ENCODE peak calls at places on chromosomes 4 and X, in ten cellular contexts. O is right cardiac atrium; V is NCI-H1092 treated with DMSO at 0.1 percent for 48 hours; Y is progenitor cell of endocrine pancreas; L is brain microvascular endothelial cell; E is stimulated activated effector memory CD8-positive, alpha-beta T cell treated with anti-CD3 and anti-CD28 coated beads, Interleukin-12 subunit alpha, Interleukin-12 subunit beta, amount 100 ng/mL, for 72 hours; H is substantia nigra; I is NCI-H1048; B is T-helper 2 cell; U is choroid plexus epithelial cell. J is an unnamed sample.

GRCh38 chr4:20042769-20043168 is 208.9 kb upstream of the SLIT2 start:
- DNase-seq in Y (no peak), V (no peak), O (no peak), U (no peak), E (no peak), L (no peak), B (no peak), I (no peak), H (no peak), J (no peak)

GRCh38 chrX:54043696-54044125 is 562 bp downstream of the PHF8 start:
- DNase-seq in B (peak), H (no peak), Y (peak), L (no peak), E (no peak), V (peak), U (no peak), I (no peak), O (no peak), J (no peak)

GRCh38 chr4:69773443-69773842 is 13.0 kb upstream of the SULT1B1 start:
- DNase-seq in U (no peak), I (no peak), V (no peak), O (no peak), L (peak), H (no peak), E (no peak), B (no peak), Y (no peak), J (no peak)

GRCh38 chr4:102850373-102850772 is 18.4 kb upstream of the CISD2 start:
- DNase-seq in U (no peak), O (no peak), E (no peak), H (no peak), I (no peak), B (no peak), Y (no peak), L (no peak), V (no peak), J (no peak)

GRCh38 chr4:87116230-87116629 is 104.2 kb downstream of the KLHL8 start:
- DNase-seq in H (no peak), L (no peak), V (no peak), O (no peak), U (peak), E (no peak), Y (no peak), B (no peak), I (no peak), J (no peak)

GRCh38 chr4:8264106-8264505 is 5.4 kb upstream of the HTRA3 start:
- DNase-seq in B (no peak), Y (no peak), I (no peak), L (no peak), E (no peak), H (no peak), O (peak), V (no peak), U (no peak), J (no peak)

GRCh38 chr4:52750819-52751348 is 341 bp downstream of the ERVMER34-1 start:
- DNase-seq in U (no peak), V (no peak), H (no peak), B (no peak), E (no peak), L (no peak), I (no peak), O (peak), Y (peak), J (peak)

GRCh38 chr4:145709843-145710242 is 29.9 kb downstream of the C4orf51 start:
- DNase-seq in L (peak), Y (no peak), I (no peak), U (peak), H (no peak), V (no peak), E (no peak), O (no peak), B (no peak), J (no peak)

GRCh38 chrX:24002792-24003191 is 24.2 kb downstream of the KLHL15 start:
- DNase-seq in V (no peak), H (no peak), L (no peak), E (no peak), I (no peak), O (no peak), U (no peak), Y (no peak), B (no peak), J (no peak)

GRCh38 chr4:3371038-3371437 is 70.7 kb upstream of the HGFAC start:
- DNase-seq in E (no peak), Y (no peak), L (no peak), I (no peak), U (peak), H (no peak), B (no peak), V (no peak), O (no peak), J (no peak)

GRCh38 chr4:185880571-185880970 is 68.6 kb upstream of the SORBS2 start:
- DNase-seq in E (no peak), L (no peak), H (no peak), B (no peak), Y (no peak), O (no peak), U (no peak), V (peak), I (no peak), J (no peak)

GRCh38 chrX:76253432-76253831 is 80.6 kb downstream of the PBDC1 start:
- DNase-seq in U (peak), O (no peak), Y (no peak), L (peak), V (peak), H (no peak), B (no peak), E (no peak), I (no peak), J (peak)

GRCh38 chr4:82560853-82561744 is 689 bp downstream of the TMEM150C start:
- DNase-seq in E (no peak), O (no peak), H (no peak), V (peak), I (no peak), U (no peak), Y (peak), L (no peak), B (no peak), J (no peak)

GRCh38 chr4:167084326-167084725 is 150.0 kb downstream of the SPOCK3 start:
- DNase-seq in E (no peak), I (no peak), V (no peak), Y (no peak), L (no peak), B (no peak), U (no peak), H (no peak), O (no peak), J (no peak)

GRCh38 chr4:94722748-94723147 is 35.0 kb upstream of the BMPR1B start:
- DNase-seq in V (no peak), I (no peak), E (no peak), L (no peak), B (no peak), O (no peak), H (no peak), U (no peak), Y (no peak), J (no peak)

GRCh38 chrX:152231106-152231505 is 92.7 kb upstream of the MAGEA10 start:
- DNase-seq in Y (no peak), E (no peak), V (no peak), H (no peak), O (no peak), L (no peak), U (no peak), B (no peak), I (no peak), J (no peak)

GRCh38 chr4:182862166-182862875 is 54.9 kb downstream of the DCTD start:
- DNase-seq in B (no peak), I (no peak), O (no peak), V (peak), E (no peak), Y (no peak), U (no peak), L (no peak), H (no peak), J (no peak)

GRCh38 chrX:18252644-18253359 is 32.1 kb upstream of the BEND2 start:
- DNase-seq in E (no peak), L (no peak), I (no peak), H (no peak), Y (no peak), U (peak), O (no peak), B (no peak), V (no peak), J (no peak)

GRCh38 chr4:84503495-84504437 is 4.7 kb upstream of the NKX6-1 start:
- DNase-seq in E (no peak), V (peak), O (no peak), Y (no peak), I (peak), U (peak), L (peak), B (no peak), H (no peak), J (no peak)

J was measured in central memory CD4-positive, alpha-beta T cell.